ENCODE peak calls at places on chromosomes 16 and 17, in ten cellular contexts. R is RWPE1, W is upper lobe of right lung, B is nephron progenitor cell, V is coronary artery, N is heart right ventricle, D is WTC11, A is AG04449, Y is fibroblast of pulmonary artery, L is Calu3. Q is an unnamed sample.

GRCh38 chr17:41404024-41404651 is 6.7 kb upstream of the KRT31 start:
- DNase-seq in R (peak; percentile 94), W (no peak), B (no peak), V (no peak), N (peak; percentile 13), D (no peak), A (peak; percentile 80), Y (peak; percentile 84), L (peak; percentile 81), Q (no peak)

GRCh38 chr16:83975646-83976260 is 7.7 kb downstream of the NECAB2 start:
- DNase-seq in R (no peak), W (no peak), B (no peak), V (no peak), N (no peak), D (no peak), A (no peak), Y (no peak), L (no peak), Q (no peak)

GRCh38 chr16:48434653-48435318 is 49.6 kb upstream of the SIAH1 start:
- DNase-seq in R (no peak), W (no peak), B (no peak), V (peak; percentile 43), N (no peak), D (no peak), A (no peak), Y (peak; percentile 73), L (no peak), Q (no peak)

GRCh38 chr17:82246365-82247174 is 17.7 kb downstream of the SLC16A3 start:
- DNase-seq in R (peak; percentile 84), W (no peak), B (no peak), V (peak; percentile 74), N (no peak), D (no peak), A (no peak), Y (peak; percentile 48), L (peak; percentile 53), Q (no peak)

GRCh38 chr16:50464325-50465290 is 83.6 kb upstream of the NKD1 start:
- DNase-seq in R (no peak), W (peak; percentile 52), B (no peak), V (no peak), N (no peak), D (peak; percentile 54), A (no peak), Y (no peak), L (no peak), Q (no peak)

GRCh38 chr16:53546988-53547391 is 44.0 kb upstream of the AKTIP start:
- DNase-seq in R (no peak), W (no peak), B (peak; percentile 26), V (no peak), N (no peak), D (peak; percentile 63), A (no peak), Y (peak; percentile 23), L (peak; percentile 29), Q (no peak)

GRCh38 chr17:46167826-46168569 is 25.2 kb downstream of the KANSL1 start:
- DNase-seq in R (no peak), W (no peak), B (no peak), V (no peak), N (no peak), D (no peak), A (peak; percentile 72), Y (peak; percentile 36), L (no peak), Q (no peak)

GRCh38 chr17:19264681-19265080 is 27.5 kb downstream of the EPN2 start:
- DNase-seq in R (no peak), W (no peak), B (no peak), V (no peak), N (no peak), D (no peak), A (no peak), Y (no peak), L (no peak), Q (no peak)

GRCh38 chr16:83946154-83946780 is 6.8 kb upstream of the OSGIN1 start:
- DNase-seq in R (no peak), W (no peak), B (no peak), V (no peak), N (no peak), D (no peak), A (no peak), Y (no peak), L (no peak), Q (no peak)

GRCh38 chr17:43669971-43670644 is 8.4 kb upstream of the MEOX1 start:
- DNase-seq in R (no peak), W (no peak), B (peak; percentile 70), V (no peak), N (no peak), D (peak; percentile 31), A (no peak), Y (no peak), L (peak; percentile 36), Q (no peak)

GRCh38 chr17:68318103-68318991 is 27.1 kb downstream of the ARSG start:
- DNase-seq in R (no peak), W (no peak), B (no peak), V (no peak), N (no peak), D (no peak), A (no peak), Y (peak; percentile 65), L (peak; percentile 54), Q (no peak)

GRCh38 chr17:28661635-28662526 is at the start of the genes SDF2 and SUPT6H:
- DNase-seq in R (peak; percentile 92), W (peak; percentile 96), B (peak; percentile 96), V (peak; percentile 92), N (peak; percentile 95), D (peak; percentile 92), A (no peak), Y (peak; percentile 86), L (peak; percentile 92), Q (peak; percentile 94)

GRCh38 chr17:19336938-19337711 is 25.4 kb downstream of the B9D1 start:
- DNase-seq in R (no peak), W (peak; percentile 57), B (no peak), V (no peak), N (no peak), D (peak; percentile 36), A (no peak), Y (no peak), L (no peak), Q (no peak)

GRCh38 chr16:68319185-68319908 is 8.5 kb downstream of the PRMT7 start:
- DNase-seq in R (no peak), W (no peak), B (no peak), V (no peak), N (no peak), D (no peak), A (no peak), Y (no peak), L (no peak), Q (peak; percentile 84)

GRCh38 chr17:68431661-68432071 is 25.6 kb downstream of the WIPI1 start:
- DNase-seq in R (peak; percentile 4), W (no peak), B (peak; percentile 29), V (no peak), N (no peak), D (peak; percentile 42), A (no peak), Y (peak; percentile 50), L (no peak), Q (peak; percentile 28)

GRCh38 chr17:43671075-43671692 is 9.5 kb upstream of the MEOX1 start:
- DNase-seq in R (no peak), W (no peak), B (no peak), V (no peak), N (peak; percentile 30), D (no peak), A (no peak), Y (no peak), L (no peak), Q (no peak)

GRCh38 chr16:52450906-52451305 is 96.0 kb downstream of the TOX3 start:
- DNase-seq in R (no peak), W (no peak), B (no peak), V (no peak), N (no peak), D (no peak), A (no peak), Y (no peak), L (no peak), Q (no peak)

GRCh38 chr17:5581655-5582054 is 2.7 kb downstream of the NLRP1 start:
- DNase-seq in R (no peak), W (no peak), B (no peak), V (no peak), N (no peak), D (no peak), A (no peak), Y (no peak), L (no peak), Q (no peak)

GRCh38 chr17:39016193-39017153 is 49.3 kb upstream of the FBXO47 start:
- DNase-seq in R (no peak), W (no peak), B (no peak), V (no peak), N (no peak), D (no peak), A (no peak), Y (peak; percentile 66), L (no peak), Q (no peak)

GRCh38 chr17:72383053-72383847 is 262.4 kb downstream of the SOX9 start:
- DNase-seq in R (no peak), W (no peak), B (peak; percentile 68), V (no peak), N (peak; percentile 23), D (peak; percentile 57), A (no peak), Y (no peak), L (no peak), Q (no peak)

GRCh38 chr17:2815781-2816185 is 19.5 kb downstream of the RAP1GAP2 start:
- DNase-seq in R (no peak), W (no peak), B (no peak), V (no peak), N (no peak), D (no peak), A (no peak), Y (no peak), L (no peak), Q (no peak)

GRCh38 chr17:65531508-65532431 is 29.7 kb downstream of the AXIN2 start:
- DNase-seq in R (no peak), W (peak; percentile 76), B (peak; percentile 50), V (no peak), N (peak; percentile 39), D (peak; percentile 38), A (no peak), Y (peak; percentile 91), L (no peak), Q (no peak)
- TF ChIP-seq CTCF in R (no peak), W (no peak), B (peak; percentile 3), V (peak; percentile 19), N (no peak), D (no peak), A (no peak), Y (peak; percentile 48), L (peak; percentile 23), Q (no peak)

GRCh38 chr16:88447881-88448280 is 5.2 kb upstream of the ZFPM1 start:
- DNase-seq in R (no peak), W (no peak), B (no peak), V (no peak), N (no peak), D (no peak), A (no peak), Y (no peak), L (no peak), Q (no peak)
- TF ChIP-seq CTCF in R (no peak), W (no peak), B (no peak), V (no peak), N (no peak), D (no peak), A (no peak), Y (no peak), L (no peak), Q (no peak)

GRCh38 chr16:65062736-65063583 is 58.9 kb downstream of the CDH11 start:
- DNase-seq in R (no peak), W (no peak), B (peak; percentile 17), V (no peak), N (no peak), D (no peak), A (no peak), Y (no peak), L (no peak), Q (no peak)
- TF ChIP-seq CTCF in R (no peak), W (peak; percentile 10), B (no peak), V (no peak), N (no peak), D (no peak), A (no peak), Y (no peak), L (no peak), Q (no peak)

GRCh38 chr16:20620770-20621169 is 44.6 kb upstream of the ACSM2B start:
- DNase-seq in R (no peak), W (no peak), B (no peak), V (no peak), N (no peak), D (no peak), A (no peak), Y (no peak), L (no peak), Q (no peak)
- TF ChIP-seq CTCF in R (no peak), W (no peak), B (no peak), V (no peak), N (no peak), D (no peak), A (no peak), Y (no peak), L (no peak), Q (no peak)

Q was measured in GM13977.